ENCODE peak calls at places on chromosomes 2 and 18, in six cellular contexts. One of them, this sample, is unnamed.

GRCh38 chr2:158529379-158530110 is 72.8 kb downstream of the PKP4 start:
- DNase-seq in neuronal stem cell: no peak
- DNase-seq in mesenchymal stem cell: peak; percentile 78
- DNase-seq in H9: no peak
- DNase-seq in IMR-90: peak; percentile 80
- DNase-seq in H1: no peak
- DNase-seq in this sample: no peak

GRCh38 chr2:189113963-189114362 is 65.6 kb downstream of the COL5A2 start:
- DNase-seq in IMR-90: peak; percentile 44
- DNase-seq in H9: no peak
- DNase-seq in mesenchymal stem cell: no peak
- DNase-seq in neuronal stem cell: no peak
- DNase-seq in H1: no peak
- DNase-seq in this sample: no peak

GRCh38 chr2:235170016-235170415 is 218.2 kb downstream of the SH3BP4 start:
- DNase-seq in H9: no peak
- DNase-seq in IMR-90: peak; percentile 43
- DNase-seq in neuronal stem cell: no peak
- DNase-seq in mesenchymal stem cell: peak; percentile 61
- DNase-seq in H1: no peak
- DNase-seq in this sample: no peak

GRCh38 chr2:159738509-159739390 is 26.4 kb downstream of the MARCHF7 start:
- DNase-seq in IMR-90: no peak
- DNase-seq in H1: no peak
- DNase-seq in neuronal stem cell: no peak
- DNase-seq in H9: no peak
- DNase-seq in mesenchymal stem cell: no peak
- DNase-seq in this sample: no peak

GRCh38 chr2:216424305-216424704 is 12.0 kb downstream of the SMARCAL1 start:
- DNase-seq in neuronal stem cell: no peak
- DNase-seq in mesenchymal stem cell: no peak
- DNase-seq in IMR-90: no peak
- DNase-seq in H1: no peak
- DNase-seq in H9: no peak
- DNase-seq in this sample: no peak

GRCh38 chr2:216081487-216082387 is at the start of the genes PECR and TMEM169:
- DNase-seq in neuronal stem cell: peak; percentile 69
- DNase-seq in mesenchymal stem cell: peak; percentile 66
- DNase-seq in IMR-90: peak; percentile 34
- DNase-seq in H1: no peak
- DNase-seq in H9: peak; percentile 92
- DNase-seq in this sample: peak; percentile 59

GRCh38 chr2:173715483-173715882 is 249.7 kb downstream of the SP3 start:
- DNase-seq in IMR-90: no peak
- DNase-seq in neuronal stem cell: no peak
- DNase-seq in mesenchymal stem cell: no peak
- DNase-seq in H9: no peak
- DNase-seq in H1: no peak
- DNase-seq in this sample: no peak

GRCh38 chr18:56799756-56800155 is 148.6 kb downstream of the WDR7 start:
- DNase-seq in IMR-90: peak; percentile 34
- DNase-seq in H1: no peak
- DNase-seq in mesenchymal stem cell: peak; percentile 16
- DNase-seq in H9: no peak
- DNase-seq in neuronal stem cell: no peak
- DNase-seq in this sample: no peak

GRCh38 chr18:60047556-60047955 is 147.8 kb downstream of the PMAIP1 start:
- DNase-seq in IMR-90: no peak
- DNase-seq in H9: no peak
- DNase-seq in H1: no peak
- DNase-seq in neuronal stem cell: no peak
- DNase-seq in mesenchymal stem cell: no peak
- DNase-seq in this sample: no peak

GRCh38 chr2:10839813-10840212 is 27.2 kb upstream of the PDIA6 start:
- DNase-seq in H1: no peak
- DNase-seq in H9: peak; percentile 58
- DNase-seq in mesenchymal stem cell: peak; percentile 48
- DNase-seq in neuronal stem cell: no peak
- DNase-seq in IMR-90: peak; percentile 35
- DNase-seq in this sample: no peak

GRCh38 chr18:11849279-11849678 is 1.9 kb upstream of the CHMP1B start:
- DNase-seq in H1: no peak
- DNase-seq in neuronal stem cell: no peak
- DNase-seq in H9: no peak
- DNase-seq in IMR-90: no peak
- DNase-seq in mesenchymal stem cell: no peak
- DNase-seq in this sample: no peak
- H2AFZ ChIP-seq in H1: no peak overlapping the region
- H2AFZ ChIP-seq in neuronal stem cell: peak overlapping the region; percentile 86
- H2AFZ ChIP-seq in H9: no peak overlapping the region
- H2AFZ ChIP-seq in IMR-90: no peak overlapping the region
- H2AFZ ChIP-seq in mesenchymal stem cell: no peak overlapping the region
- H2AFZ ChIP-seq in this sample: no peak overlapping the region

GRCh38 chr18:64888956-64889355 is 740.1 kb upstream of the LINC00305 start:
- DNase-seq in neuronal stem cell: no peak
- DNase-seq in IMR-90: no peak
- DNase-seq in mesenchymal stem cell: no peak
- DNase-seq in H9: no peak
- DNase-seq in H1: no peak
- DNase-seq in this sample: no peak

GRCh38 chr18:64886995-64887394 is 738.1 kb upstream of the LINC00305 start:
- DNase-seq in neuronal stem cell: no peak
- DNase-seq in IMR-90: no peak
- DNase-seq in mesenchymal stem cell: no peak
- DNase-seq in H1: no peak
- DNase-seq in H9: no peak
- DNase-seq in this sample: no peak
- H3K23ac ChIP-seq in neuronal stem cell: no peak overlapping the region
- H3K23ac ChIP-seq in IMR-90: no peak overlapping the region
- H3K23ac ChIP-seq in mesenchymal stem cell: no peak overlapping the region
- H3K23ac ChIP-seq in H1: no peak overlapping the region
- H3K23ac ChIP-seq in H9: no peak overlapping the region
- H3K23ac ChIP-seq in this sample: no peak overlapping the region

GRCh38 chr2:140455312-140455711 is 1675.1 kb upstream of the NXPH2 start:
- DNase-seq in H9: no peak
- DNase-seq in neuronal stem cell: no peak
- DNase-seq in H1: no peak
- DNase-seq in IMR-90: no peak
- DNase-seq in mesenchymal stem cell: no peak
- DNase-seq in this sample: no peak

GRCh38 chr2:140454717-140455116 is 1674.5 kb upstream of the NXPH2 start:
- DNase-seq in H1: no peak
- DNase-seq in neuronal stem cell: no peak
- DNase-seq in H9: no peak
- DNase-seq in IMR-90: peak; percentile 76
- DNase-seq in mesenchymal stem cell: peak; percentile 86
- DNase-seq in this sample: no peak

DNA sequence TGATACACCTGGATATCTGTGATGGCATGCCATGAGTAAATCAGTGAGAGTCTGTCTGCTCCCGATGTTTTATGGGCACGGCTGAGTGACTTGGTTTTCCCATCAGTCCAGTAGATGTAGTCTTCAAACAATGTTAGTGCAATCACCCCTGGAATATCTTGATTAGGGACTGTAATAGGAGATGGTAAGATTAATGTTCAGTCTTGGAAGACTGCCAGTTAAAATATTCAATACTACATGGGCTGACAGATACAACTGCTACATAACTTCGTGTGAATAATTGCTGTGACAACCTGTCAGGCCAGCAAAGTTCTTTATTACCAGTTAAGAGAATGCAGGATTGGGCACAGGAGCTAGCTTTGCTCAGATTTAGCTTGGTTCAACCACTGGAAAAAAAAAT is 1673.3 kb downstream of the LRP1B start:
- DNase-seq in H1: no peak
- DNase-seq in neuronal stem cell: no peak
- DNase-seq in IMR-90: no peak
- DNase-seq in H9: no peak
- DNase-seq in mesenchymal stem cell: no peak
- DNase-seq in this sample: no peak
- H2BK120ac ChIP-seq in H1: no peak overlapping the region
- H2BK120ac ChIP-seq in neuronal stem cell: no peak overlapping the region
- H2BK120ac ChIP-seq in IMR-90: no peak overlapping the region
- H2BK120ac ChIP-seq in H9: no peak overlapping the region
- H2BK120ac ChIP-seq in mesenchymal stem cell: no peak overlapping the region
- H2BK120ac ChIP-seq in this sample: no peak overlapping the region

GRCh38 chr2:53452400-53452799 is 315.2 kb upstream of the CHAC2 start:
- DNase-seq in IMR-90: no peak
- DNase-seq in H9: no peak
- DNase-seq in mesenchymal stem cell: no peak
- DNase-seq in neuronal stem cell: no peak
- DNase-seq in H1: no peak
- DNase-seq in this sample: no peak
- H2AFZ ChIP-seq in IMR-90: no peak overlapping the region
- H2AFZ ChIP-seq in H9: no peak overlapping the region
- H2AFZ ChIP-seq in mesenchymal stem cell: no peak overlapping the region
- H2AFZ ChIP-seq in neuronal stem cell: no peak overlapping the region
- H2AFZ ChIP-seq in H1: no peak overlapping the region
- H2AFZ ChIP-seq in this sample: no peak overlapping the region

DNA sequence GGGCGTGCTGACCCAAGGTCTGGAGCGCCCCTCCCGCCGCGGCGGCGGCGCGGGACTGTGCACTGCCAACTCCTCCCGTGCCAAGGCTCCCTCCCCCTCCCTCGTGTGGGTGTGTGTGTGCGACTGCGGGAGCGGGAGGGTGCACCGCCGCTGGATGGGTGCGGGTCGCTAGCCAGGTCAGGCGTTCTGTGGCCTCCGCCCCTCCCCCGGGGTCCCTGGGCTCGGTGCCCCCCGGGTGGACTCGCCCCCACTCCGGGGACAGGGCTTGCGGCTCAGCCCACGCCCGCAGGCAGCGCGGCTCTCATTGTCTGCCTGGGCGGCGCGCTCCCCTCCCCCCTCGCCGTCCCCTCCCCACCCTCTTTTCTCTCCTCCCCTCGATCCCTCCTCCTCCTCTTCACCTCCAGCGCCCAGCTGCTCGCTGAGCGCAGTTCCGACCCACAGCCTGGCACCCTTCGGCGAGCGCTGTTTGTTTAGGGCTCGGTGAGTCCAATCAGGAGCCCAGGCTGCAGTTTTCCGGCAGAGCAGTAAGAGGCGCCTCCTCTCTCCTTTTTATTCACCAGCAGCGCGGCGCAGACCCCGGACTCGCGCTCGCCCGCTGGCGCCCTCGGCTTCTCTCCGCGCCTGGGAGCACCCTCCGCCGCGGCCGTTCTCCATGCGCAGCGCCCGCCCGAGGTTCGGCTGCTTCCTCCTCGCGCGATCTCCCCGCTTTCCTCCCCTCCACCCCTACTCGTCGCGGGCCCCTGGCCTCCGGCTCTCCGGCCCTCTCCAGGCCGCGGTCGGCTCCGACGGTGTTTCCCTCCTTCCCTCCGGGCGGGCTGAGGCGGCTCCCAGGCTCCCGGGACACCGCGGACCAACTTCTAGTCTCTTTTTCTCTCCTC is at the start of gene GATA6:
- DNase-seq in IMR-90: peak; percentile 91
- DNase-seq in H1: peak; percentile 80
- DNase-seq in H9: peak; percentile 90
- DNase-seq in mesenchymal stem cell: peak; percentile 93
- DNase-seq in neuronal stem cell: peak; percentile 73
- DNase-seq in this sample: peak; percentile 89
- H3K23ac ChIP-seq in IMR-90: peak within 1 kb of the TSS; percentile 89
- H3K23ac ChIP-seq in H1: no peak within 1 kb of the TSS
- H3K23ac ChIP-seq in H9: no peak within 1 kb of the TSS
- H3K23ac ChIP-seq in mesenchymal stem cell: peak within 1 kb of the TSS; percentile 97
- H3K23ac ChIP-seq in neuronal stem cell: peak within 1 kb of the TSS; percentile 100
- H3K23ac ChIP-seq in this sample: no peak within 1 kb of the TSS

This sample was measured in trophoblast cell.